ENCODE peak calls at places on chromosomes 2 and 18, in five cellular contexts. One of them, this sample, is unnamed.

GRCh38 chr2:119407430-119408220 is 24.0 kb upstream of the TMEM37 start:
- DNase-seq in H9: peak; percentile 59
- DNase-seq in GM13977: peak; percentile 63
- DNase-seq in astrocyte of the cerebellum: peak; percentile 45
- DNase-seq in PC-3: peak; percentile 71
- DNase-seq in this sample: no peak

GRCh38 chr2:126790987-126791780 is 107.5 kb upstream of the TEX51 start:
- DNase-seq in astrocyte of the cerebellum: no peak
- DNase-seq in PC-3: no peak
- DNase-seq in GM13977: no peak
- DNase-seq in H9: no peak
- DNase-seq in this sample: no peak

GRCh38 chr2:171762879-171763573 is 75.8 kb downstream of the DYNC1I2 start:
- DNase-seq in astrocyte of the cerebellum: peak; percentile 11
- DNase-seq in PC-3: peak; percentile 63
- DNase-seq in H9: no peak
- DNase-seq in GM13977: no peak
- DNase-seq in this sample: peak; percentile 47

GRCh38 chr18:69838620-69839411 is 108.9 kb downstream of the CD226 start:
- DNase-seq in astrocyte of the cerebellum: no peak
- DNase-seq in GM13977: no peak
- DNase-seq in PC-3: peak; percentile 61
- DNase-seq in H9: peak; percentile 91
- DNase-seq in this sample: no peak

GRCh38 chr2:232668805-232669444 is 28.2 kb upstream of the GIGYF2 start:
- DNase-seq in H9: peak; percentile 61
- DNase-seq in PC-3: peak; percentile 24
- DNase-seq in astrocyte of the cerebellum: peak; percentile 5
- DNase-seq in GM13977: no peak
- DNase-seq in this sample: no peak

GRCh38 chr2:106174056-106174455 is 20.0 kb downstream of the UXS1 start:
- DNase-seq in H9: no peak
- DNase-seq in PC-3: no peak
- DNase-seq in astrocyte of the cerebellum: no peak
- DNase-seq in GM13977: no peak
- DNase-seq in this sample: no peak

GRCh38 chr2:120750488-120751210 is 15.0 kb downstream of the GLI2 start:
- DNase-seq in astrocyte of the cerebellum: no peak
- DNase-seq in GM13977: no peak
- DNase-seq in H9: peak; percentile 29
- DNase-seq in PC-3: no peak
- DNase-seq in this sample: no peak

GRCh38 chr2:55357164-55357563 is 62.5 kb downstream of the CCDC88A start:
- DNase-seq in GM13977: no peak
- DNase-seq in H9: no peak
- DNase-seq in astrocyte of the cerebellum: no peak
- DNase-seq in PC-3: no peak
- DNase-seq in this sample: no peak

GRCh38 chr18:52334896-52335295 is 5.1 kb upstream of the DCC start:
- DNase-seq in astrocyte of the cerebellum: peak; percentile 46
- DNase-seq in GM13977: no peak
- DNase-seq in PC-3: peak; percentile 39
- DNase-seq in H9: no peak
- DNase-seq in this sample: no peak

GRCh38 chr2:189870396-189871089 is 86.3 kb downstream of the PMS1 start:
- DNase-seq in PC-3: no peak
- DNase-seq in H9: no peak
- DNase-seq in astrocyte of the cerebellum: no peak
- DNase-seq in GM13977: no peak
- DNase-seq in this sample: no peak

GRCh38 chr2:124066776-124067175 is 41.7 kb downstream of the CNTNAP5 start:
- DNase-seq in GM13977: no peak
- DNase-seq in astrocyte of the cerebellum: no peak
- DNase-seq in H9: no peak
- DNase-seq in PC-3: no peak
- DNase-seq in this sample: no peak

GRCh38 chr2:27069961-27070618 is 1.4 kb downstream of the OST4 start:
- DNase-seq in H9: no peak
- DNase-seq in GM13977: no peak
- DNase-seq in PC-3: no peak
- DNase-seq in astrocyte of the cerebellum: no peak
- DNase-seq in this sample: no peak

GRCh38 chr2:229387815-229388214 is 116.7 kb upstream of the PID1 start:
- DNase-seq in PC-3: no peak
- DNase-seq in GM13977: no peak
- DNase-seq in H9: no peak
- DNase-seq in astrocyte of the cerebellum: no peak
- DNase-seq in this sample: no peak

DNA sequence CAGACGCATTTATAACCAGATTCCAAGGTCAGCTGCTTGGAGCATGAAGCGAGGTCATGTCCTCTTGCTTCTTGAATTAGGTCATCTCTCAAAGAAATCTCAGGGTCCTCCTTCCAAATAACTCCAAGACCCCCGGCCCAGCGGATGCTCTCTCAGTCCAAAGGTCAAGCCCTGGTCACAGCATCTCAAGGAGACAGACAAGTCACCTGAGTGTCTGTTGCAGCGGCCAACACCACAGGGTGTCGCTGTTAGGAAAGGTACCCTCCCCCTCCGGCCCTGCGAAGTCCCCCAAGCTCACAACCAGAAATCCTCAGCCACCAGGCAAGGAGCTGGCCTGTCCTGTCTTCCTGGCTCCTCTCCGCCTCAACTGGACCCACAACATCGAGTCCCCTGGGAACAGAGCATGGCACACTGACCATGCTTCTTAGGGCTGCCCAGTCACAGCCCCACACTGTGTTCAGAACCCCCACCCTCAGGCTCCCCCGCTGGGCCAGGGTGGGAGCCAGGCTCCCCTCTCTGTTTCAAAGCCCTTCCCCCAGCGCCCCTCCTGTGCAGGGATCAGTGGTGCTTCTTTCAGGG is 68.0 kb upstream of the ASAP2 start:
- DNase-seq in astrocyte of the cerebellum: no peak
- DNase-seq in PC-3: no peak
- DNase-seq in H9: peak; percentile 82
- DNase-seq in GM13977: no peak
- DNase-seq in this sample: no peak
- TF ChIP-seq CTCF in astrocyte of the cerebellum: peak; percentile 36
- TF ChIP-seq CTCF in PC-3: peak; percentile 45
- TF ChIP-seq CTCF in H9: peak; percentile 63
- TF ChIP-seq CTCF in GM13977: no peak
- TF ChIP-seq CTCF in this sample: peak; percentile 53

GRCh38 chr2:100291152-100291970 is 30.9 kb downstream of the LONRF2 start:
- DNase-seq in GM13977: no peak
- DNase-seq in PC-3: peak; percentile 92
- DNase-seq in astrocyte of the cerebellum: peak; percentile 87
- DNase-seq in H9: peak; percentile 64
- DNase-seq in this sample: peak; percentile 83

GRCh38 chr2:100290718-100291151 is 31.6 kb downstream of the LONRF2 start:
- DNase-seq in GM13977: no peak
- DNase-seq in astrocyte of the cerebellum: no peak
- DNase-seq in PC-3: no peak
- DNase-seq in H9: no peak
- DNase-seq in this sample: no peak

GRCh38 chr2:100293341-100294161 is 28.8 kb downstream of the LONRF2 start:
- DNase-seq in PC-3: peak; percentile 51
- DNase-seq in H9: no peak
- DNase-seq in astrocyte of the cerebellum: no peak
- DNase-seq in GM13977: no peak
- DNase-seq in this sample: no peak

GRCh38 chr2:100294162-100294497 is 28.2 kb downstream of the LONRF2 start:
- DNase-seq in GM13977: no peak
- DNase-seq in astrocyte of the cerebellum: no peak
- DNase-seq in H9: no peak
- DNase-seq in PC-3: no peak
- DNase-seq in this sample: no peak

GRCh38 chr2:100292022-100292580 is 30.2 kb downstream of the LONRF2 start:
- DNase-seq in H9: peak; percentile 58
- DNase-seq in astrocyte of the cerebellum: peak; percentile 37
- DNase-seq in GM13977: no peak
- DNase-seq in PC-3: peak; percentile 82
- DNase-seq in this sample: peak; percentile 46
- TF ChIP-seq CTCF in H9: no peak
- TF ChIP-seq CTCF in astrocyte of the cerebellum: no peak
- TF ChIP-seq CTCF in GM13977: no peak
- TF ChIP-seq CTCF in PC-3: peak; percentile 35
- TF ChIP-seq CTCF in this sample: no peak

GRCh38 chr18:65936678-65937077 is 185.9 kb downstream of the CDH7 start:
- DNase-seq in H9: no peak
- DNase-seq in astrocyte of the cerebellum: no peak
- DNase-seq in PC-3: peak; percentile 36
- DNase-seq in GM13977: no peak
- DNase-seq in this sample: no peak
- TF ChIP-seq CTCF in H9: peak; percentile 25
- TF ChIP-seq CTCF in astrocyte of the cerebellum: no peak
- TF ChIP-seq CTCF in PC-3: peak; percentile 41
- TF ChIP-seq CTCF in GM13977: no peak
- TF ChIP-seq CTCF in this sample: peak; percentile 38

GRCh38 chr2:235112365-235112764 is 160.5 kb downstream of the SH3BP4 start:
- DNase-seq in H9: peak; percentile 4
- DNase-seq in GM13977: no peak
- DNase-seq in PC-3: no peak
- DNase-seq in astrocyte of the cerebellum: no peak
- DNase-seq in this sample: no peak

GRCh38 chr2:235113854-235114253 is 162.0 kb downstream of the SH3BP4 start:
- DNase-seq in PC-3: no peak
- DNase-seq in astrocyte of the cerebellum: no peak
- DNase-seq in H9: peak; percentile 91
- DNase-seq in GM13977: no peak
- DNase-seq in this sample: no peak

DNA sequence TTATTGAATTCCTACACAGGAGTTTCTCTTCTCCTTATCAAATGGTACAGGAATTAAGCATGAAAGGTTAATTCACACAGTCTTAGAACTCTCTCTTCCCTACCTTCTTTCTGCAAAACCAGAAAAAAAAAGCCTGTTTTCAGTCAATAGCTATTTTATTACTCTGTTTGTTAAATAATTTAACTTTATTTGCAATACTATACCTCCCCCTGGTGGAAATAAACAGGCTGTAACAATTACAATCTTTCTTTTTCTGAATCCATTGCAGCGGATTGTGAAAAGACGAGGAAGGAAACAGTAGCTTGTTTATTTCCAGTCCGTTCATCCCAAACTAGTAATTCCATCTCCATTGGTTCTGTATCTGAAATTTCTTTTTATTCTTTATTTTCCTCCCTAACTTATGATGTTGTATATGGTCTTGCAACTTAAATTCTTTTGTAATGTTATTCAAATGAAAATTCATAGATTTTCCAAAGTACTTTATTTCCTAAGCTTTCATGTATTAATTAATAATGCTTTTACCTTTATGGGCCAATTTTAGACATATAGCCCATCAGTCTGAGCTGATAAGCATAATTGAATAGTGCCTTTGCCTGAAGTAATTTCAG is 165.2 kb downstream of the SH3BP4 start:
- DNase-seq in PC-3: peak; percentile 76
- DNase-seq in astrocyte of the cerebellum: peak; percentile 26
- DNase-seq in H9: no peak
- DNase-seq in GM13977: peak; percentile 20
- DNase-seq in this sample: no peak
- TF ChIP-seq CTCF in PC-3: peak; percentile 80
- TF ChIP-seq CTCF in astrocyte of the cerebellum: peak; percentile 32
- TF ChIP-seq CTCF in H9: peak; percentile 83
- TF ChIP-seq CTCF in GM13977: peak; percentile 33
- TF ChIP-seq CTCF in this sample: peak; percentile 59

DNA sequence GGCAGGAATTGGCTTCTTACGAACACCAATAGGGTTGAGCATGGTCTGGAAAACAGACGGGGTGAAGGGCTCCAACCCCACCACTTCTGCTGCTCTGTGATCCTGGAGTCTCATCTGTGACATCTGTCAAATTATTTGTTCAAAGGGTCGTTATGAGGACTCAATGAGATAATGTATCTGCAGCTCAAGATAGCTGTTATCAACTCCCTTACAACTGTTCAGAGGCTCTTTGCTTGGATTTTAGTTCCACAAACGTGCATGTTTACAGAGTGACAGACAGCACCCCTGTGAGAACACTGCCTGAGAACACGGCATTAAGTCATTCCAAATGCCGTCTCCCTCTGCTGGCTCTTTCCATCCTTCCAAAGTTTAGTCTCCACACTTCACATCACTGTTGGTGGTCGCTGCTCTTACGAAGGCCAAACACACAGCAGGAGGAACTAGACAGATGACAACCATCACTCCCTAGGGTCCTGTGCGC is 220.5 kb downstream of the ANAPC1 start:
- DNase-seq in astrocyte of the cerebellum: no peak
- DNase-seq in GM13977: no peak
- DNase-seq in H9: no peak
- DNase-seq in PC-3: peak; percentile 20
- DNase-seq in this sample: no peak
- TF ChIP-seq CTCF in astrocyte of the cerebellum: peak; percentile 23
- TF ChIP-seq CTCF in GM13977: no peak
- TF ChIP-seq CTCF in H9: no peak
- TF ChIP-seq CTCF in PC-3: peak; percentile 27
- TF ChIP-seq CTCF in this sample: no peak

GRCh38 chr2:54085069-54085468 is 30.3 kb upstream of the ACYP2 start:
- DNase-seq in PC-3: peak; percentile 42
- DNase-seq in H9: no peak
- DNase-seq in GM13977: no peak
- DNase-seq in astrocyte of the cerebellum: no peak
- DNase-seq in this sample: no peak
- TF ChIP-seq CTCF in PC-3: no peak
- TF ChIP-seq CTCF in H9: no peak
- TF ChIP-seq CTCF in GM13977: no peak
- TF ChIP-seq CTCF in astrocyte of the cerebellum: no peak
- TF ChIP-seq CTCF in this sample: no peak